ENCODE peak calls at places on chromosome 19, in eight cellular contexts. G, V, T, U, J, I, Y and R are unnamed samples. For H3K4me1, the result is how much of the 10 kb centered on the place peaks cover.

GRCh38 chr19:1237754-1238372 is at the start of gene CBARP:
- DNase-seq in G (no peak), V (no peak), T (no peak), U (no peak), J (peak), I (peak), Y (no peak), R (no peak)

GRCh38 chr19:34228762-34229161 is 25.6 kb upstream of the GARRE1 start:
- DNase-seq in G (no peak), V (no peak), T (no peak), U (no peak), J (no peak), I (no peak), Y (no peak), R (no peak)

GRCh38 chr19:33395561-33396550 is 22.3 kb downstream of the CEBPG start:
- DNase-seq in G (peak), V (no peak), T (peak), U (peak), J (peak), I (no peak), Y (no peak), R (peak)

GRCh38 chr19:40521276-40521675 is 54.5 kb downstream of the SPTBN4 start:
- DNase-seq in G (no peak), V (no peak), T (no peak), U (no peak), J (peak), I (no peak), Y (no peak), R (no peak)

GRCh38 chr19:10290876-10291553 is 1.3 kb downstream of the ICAM5 start:
- DNase-seq in G (no peak), V (no peak), T (no peak), U (peak), J (peak), I (peak), Y (no peak), R (no peak)

GRCh38 chr19:18529782-18530181 is 7.9 kb upstream of the ELL start:
- DNase-seq in G (no peak), V (no peak), T (no peak), U (no peak), J (no peak), I (no peak), Y (no peak), R (no peak)

GRCh38 chr19:46489445-46490272 is 6.0 kb downstream of the PNMA8B start:
- DNase-seq in G (peak), V (no peak), T (peak), U (no peak), J (peak), I (peak), Y (no peak), R (peak)

GRCh38 chr19:13241321-13242104 is 91.3 kb downstream of the IER2 start:
- DNase-seq in G (no peak), V (no peak), T (no peak), U (no peak), J (no peak), I (no peak), Y (no peak), R (no peak)

GRCh38 chr19:32818536-32818935 is 51.0 kb downstream of the SLC7A9 start:
- DNase-seq in G (no peak), V (no peak), T (no peak), U (no peak), J (no peak), I (no peak), Y (no peak), R (no peak)

GRCh38 chr19:58338825-58339558 is 12.2 kb downstream of the ZSCAN22 start:
- DNase-seq in G (peak), V (no peak), T (no peak), U (no peak), J (no peak), I (peak), Y (no peak), R (no peak)

GRCh38 chr19:21022996-21023395 is 2.5 kb downstream of the ZNF430 start:
- DNase-seq in G (peak), V (no peak), T (no peak), U (no peak), J (peak), I (no peak), Y (no peak), R (no peak)

GRCh38 chr19:39951065-39951650 is 16.7 kb upstream of the FCGBP start:
- DNase-seq in G (no peak), V (no peak), T (no peak), U (no peak), J (no peak), I (no peak), Y (no peak), R (no peak)

GRCh38 chr19:4473011-4473410 is 914 bp downstream of the HDGFL2 start:
- DNase-seq in G (no peak), V (no peak), T (no peak), U (no peak), J (no peak), I (peak), Y (no peak), R (no peak)

GRCh38 chr19:43551399-43552197 is 18.6 kb downstream of the ZNF575 start:
- DNase-seq in G (no peak), V (no peak), T (no peak), U (no peak), J (no peak), I (no peak), Y (no peak), R (no peak)

GRCh38 chr19:50515168-50515561 is 1.5 kb upstream of the ASPDH start:
- DNase-seq in G (no peak), V (no peak), T (no peak), U (no peak), J (no peak), I (no peak), Y (no peak), R (peak)

GRCh38 chr19:35404879-35405622 is 34.2 kb downstream of the GPR42 start:
- DNase-seq in G (peak), V (peak), T (no peak), U (no peak), J (peak), I (peak), Y (no peak), R (no peak)

GRCh38 chr19:37403403-37403802 is 32.5 kb downstream of the ZNF527 start:
- DNase-seq in G (no peak), V (no peak), T (no peak), U (no peak), J (no peak), I (no peak), Y (no peak), R (no peak)

GRCh38 chr19:55443045-55443823 is at the start of gene SHISA7:
- DNase-seq in G (no peak), V (no peak), T (no peak), U (no peak), J (no peak), I (peak), Y (no peak), R (no peak)

GRCh38 chr19:8897106-8897505 is 64.9 kb downstream of the MBD3L1 start:
- DNase-seq in G (no peak), V (no peak), T (no peak), U (no peak), J (no peak), I (no peak), Y (no peak), R (no peak)

GRCh38 chr19:10111405-10111811 is at the start of gene P2RY11:
- DNase-seq in G (no peak), V (no peak), T (no peak), U (no peak), J (no peak), I (no peak), Y (no peak), R (peak)

GRCh38 chr19:40445006-40445312 is 824 bp upstream of the SERTAD3 start:
- DNase-seq in G (no peak), V (no peak), T (no peak), U (no peak), J (no peak), I (no peak), Y (no peak), R (no peak)

GRCh38 chr19:43351998-43352746 is 1.3 kb upstream of the CD177 start:
- DNase-seq in G (no peak), V (no peak), T (no peak), U (no peak), J (no peak), I (no peak), Y (no peak), R (no peak)

GRCh38 chr19:49552749-49553148 is 24.9 kb downstream of the RCN3 start:
- DNase-seq in G (no peak), V (no peak), T (no peak), U (no peak), J (no peak), I (no peak), Y (no peak), R (no peak)

GRCh38 chr19:13282486-13283065 is 132.4 kb downstream of the IER2 start:
- DNase-seq in G (no peak), V (no peak), T (no peak), U (no peak), J (no peak), I (no peak), Y (no peak), R (no peak)

DNA sequence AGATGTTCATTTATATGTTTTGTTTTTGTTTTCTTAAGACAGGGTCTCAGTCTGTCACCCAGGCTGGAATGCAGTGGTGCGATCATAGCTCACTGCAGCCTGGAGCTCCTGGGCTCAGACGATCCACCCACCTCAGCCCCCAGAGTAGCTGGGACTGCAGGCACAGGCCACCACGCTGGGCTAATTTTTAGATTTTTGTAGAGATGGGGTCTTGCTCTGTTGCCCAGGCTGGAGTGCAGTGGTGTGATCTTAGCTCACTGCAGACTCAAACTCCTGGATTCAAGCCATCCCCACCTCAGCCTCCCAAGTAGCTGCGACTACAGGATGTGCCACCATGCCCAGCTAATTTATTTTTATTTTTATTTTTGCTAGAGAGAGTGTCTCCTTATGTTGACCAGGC is 45.7 kb downstream of the NFIC start:
- DNase-seq in G (no peak), V (no peak), T (no peak), U (no peak), J (no peak), I (no peak), Y (no peak), R (no peak)
- H3K4me1 ChIP-seq in G (under half), V (under half), T (under half), U (under half), J (under half), I (under half), Y (under half), R (under half)

GRCh38 chr19:5952193-5953033 is 25.5 kb downstream of the RANBP3 start:
- DNase-seq in G (no peak), V (no peak), T (no peak), U (no peak), J (no peak), I (no peak), Y (no peak), R (no peak)
- H3K4me1 ChIP-seq in G (under half), V (under half), T (under half), U (half or more), J (half or more), I (half or more), Y (half or more), R (under half)

DNA sequence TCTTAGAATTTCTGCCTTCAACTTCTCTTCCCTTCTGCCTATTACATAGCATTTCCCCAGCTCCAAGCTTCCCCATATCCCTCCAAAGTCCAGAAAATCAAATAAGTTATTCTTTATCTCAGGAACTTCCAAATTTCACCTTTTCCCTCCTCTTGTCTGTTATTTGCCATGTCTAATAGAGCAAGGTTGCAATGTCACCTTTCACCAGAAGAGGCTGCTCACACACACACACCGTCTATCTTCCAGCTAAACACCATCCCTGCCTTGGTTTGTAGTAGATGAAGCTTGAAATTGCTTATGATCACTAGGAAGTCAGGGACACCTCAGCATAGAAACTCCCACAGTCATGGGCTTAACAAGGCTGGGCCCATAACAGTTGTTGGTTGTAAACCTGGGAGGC is 48.4 kb downstream of the ZNRF4 start:
- DNase-seq in G (no peak), V (no peak), T (no peak), U (no peak), J (no peak), I (no peak), Y (no peak), R (no peak)
- H3K4me1 ChIP-seq in G (under half), V (under half), T (under half), U (under half), J (under half), I (under half), Y (under half), R (under half)

GRCh38 chr19:30378701-30379100 is 6.5 kb downstream of the ZNF536 start:
- DNase-seq in G (no peak), V (no peak), T (no peak), U (no peak), J (no peak), I (no peak), Y (no peak), R (no peak)

GRCh38 chr19:30374791-30375650 is 2.8 kb downstream of the ZNF536 start:
- DNase-seq in G (no peak), V (no peak), T (no peak), U (no peak), J (no peak), I (peak), Y (no peak), R (no peak)

GRCh38 chr19:30375651-30376050 is 3.5 kb downstream of the ZNF536 start:
- DNase-seq in G (no peak), V (no peak), T (no peak), U (no peak), J (no peak), I (no peak), Y (no peak), R (no peak)

GRCh38 chr19:30376272-30376671 is 4.1 kb downstream of the ZNF536 start:
- DNase-seq in G (no peak), V (no peak), T (no peak), U (no peak), J (no peak), I (no peak), Y (no peak), R (no peak)

DNA sequence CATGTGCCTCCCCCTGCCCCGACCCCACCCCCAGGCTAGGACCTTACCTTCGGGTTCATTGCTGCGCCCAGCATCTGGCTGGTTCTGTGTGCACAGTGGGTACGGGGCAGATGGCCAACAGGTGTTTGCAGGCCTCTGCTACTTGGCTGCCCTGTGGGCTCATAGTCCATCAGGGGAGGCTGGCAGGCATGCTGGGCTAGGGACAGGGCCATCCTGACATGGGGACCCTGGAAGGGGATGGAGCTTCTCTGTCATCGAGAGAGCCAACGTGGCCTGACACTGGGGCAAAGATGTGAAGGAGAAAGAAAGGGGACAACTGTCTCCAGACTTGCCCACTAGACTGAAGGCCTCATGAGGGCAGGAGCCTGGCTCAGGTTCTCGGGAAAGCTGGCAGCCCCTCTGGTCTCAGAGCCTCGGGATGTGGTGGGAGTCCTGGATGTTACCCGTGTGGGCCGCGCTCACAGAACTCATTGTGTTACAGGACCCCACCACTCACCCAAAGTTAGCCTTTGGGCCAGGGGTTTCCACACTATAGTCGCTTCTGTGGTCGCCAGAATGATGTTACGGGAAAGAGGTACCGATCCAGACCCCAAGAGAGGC is 4.7 kb downstream of the ZNF536 start:
- DNase-seq in G (no peak), V (no peak), T (no peak), U (no peak), J (no peak), I (no peak), Y (no peak), R (no peak)
- H3K4me1 ChIP-seq in G (under half), V (under half), T (under half), U (under half), J (under half), I (under half), Y (under half), R (under half)

DNA sequence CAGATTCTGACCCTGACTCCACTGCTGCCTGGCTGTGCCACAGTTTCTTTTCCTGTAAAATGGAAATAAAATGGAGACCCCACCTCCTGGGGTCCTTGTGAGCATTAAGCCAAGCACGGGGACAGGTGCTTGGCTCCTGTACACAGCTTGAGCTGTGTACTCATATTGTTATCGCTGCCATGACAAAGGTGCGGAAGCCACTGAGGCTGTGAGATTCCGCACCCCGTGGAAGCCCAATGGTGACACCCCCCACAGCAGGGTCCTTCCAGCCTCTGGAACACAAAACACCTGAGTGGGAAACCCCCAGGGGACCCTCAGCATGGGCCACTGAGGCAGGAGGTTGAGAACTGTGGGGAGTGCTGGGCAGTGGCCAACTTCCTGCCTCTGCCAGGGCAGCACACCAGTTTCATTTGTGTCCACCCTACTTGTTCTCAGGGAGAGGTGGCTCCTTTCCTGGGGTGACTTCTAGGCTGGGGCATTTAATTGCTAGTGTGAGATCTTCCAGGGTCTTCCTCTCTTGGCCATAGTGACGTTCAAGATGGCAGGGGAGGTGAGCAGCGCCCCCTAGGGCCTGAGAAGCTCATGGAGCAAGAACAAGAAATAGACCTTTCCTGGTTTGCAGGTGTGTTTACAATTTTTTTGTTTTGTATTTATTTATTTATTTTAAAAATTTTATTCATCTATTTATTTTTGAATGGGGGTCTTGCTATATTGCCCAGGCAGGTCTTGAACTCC is 5.4 kb upstream of the JSRP1 start:
- DNase-seq in G (no peak), V (no peak), T (no peak), U (no peak), J (peak), I (peak), Y (no peak), R (no peak)
- H3K4me1 ChIP-seq in G (under half), V (under half), T (under half), U (under half), J (under half), I (under half), Y (under half), R (under half)

GRCh38 chr19:54383330-54383729 is 18.6 kb upstream of the LAIR1 start:
- DNase-seq in G (no peak), V (no peak), T (no peak), U (no peak), J (no peak), I (no peak), Y (no peak), R (no peak)
- H3K4me1 ChIP-seq in G (under half), V (under half), T (under half), U (under half), J (under half), I (under half), Y (under half), R (under half)

DNA sequence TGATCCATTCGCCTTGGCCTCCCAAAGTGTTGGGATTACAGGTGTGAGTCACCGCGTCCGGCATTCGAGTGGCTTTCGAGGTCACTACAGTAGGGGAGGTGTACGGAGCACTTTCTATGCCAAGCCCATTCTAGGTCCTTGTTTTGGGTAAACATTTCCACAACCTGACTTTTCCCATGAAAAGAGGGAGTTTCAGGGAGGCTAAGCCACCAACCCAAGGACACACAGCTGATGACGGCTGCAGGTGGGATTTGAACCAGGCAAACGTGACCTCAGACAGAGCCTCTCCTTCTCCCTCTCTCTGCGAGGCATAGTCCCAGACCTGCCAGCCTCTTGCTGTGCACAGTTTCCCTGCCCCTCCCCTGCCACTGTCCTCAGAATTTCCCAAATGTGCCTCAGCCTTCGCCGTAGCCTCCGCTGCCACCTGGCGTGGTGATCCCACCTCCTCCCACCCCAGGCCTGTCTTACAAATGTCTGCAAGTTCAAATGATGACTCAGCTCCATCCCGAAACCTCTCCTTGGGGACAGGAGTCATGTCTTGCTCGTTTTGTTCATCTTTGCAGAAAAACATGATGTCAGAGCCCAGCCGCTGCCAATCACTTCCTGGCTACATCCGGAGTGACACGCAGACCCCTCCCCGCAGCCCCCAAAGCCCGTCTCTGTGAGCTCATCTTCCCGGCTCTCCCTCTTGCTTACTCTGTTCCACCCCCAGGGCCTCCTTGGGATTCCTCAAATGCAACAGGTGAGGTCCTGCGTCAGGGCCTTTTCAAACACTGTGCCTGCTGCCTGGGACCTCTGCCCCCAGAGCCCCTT is 6.6 kb upstream of the GADD45B start:
- DNase-seq in G (peak), V (no peak), T (no peak), U (no peak), J (peak), I (no peak), Y (no peak), R (no peak)
- H3K4me1 ChIP-seq in G (under half), V (under half), T (under half), U (under half), J (under half), I (under half), Y (under half), R (under half)

GRCh38 chr19:6219592-6220290 is 60.0 kb downstream of the MLLT1 start:
- DNase-seq in G (no peak), V (no peak), T (no peak), U (no peak), J (peak), I (no peak), Y (no peak), R (peak)
- H3K4me1 ChIP-seq in G (under half), V (under half), T (under half), U (half or more), J (under half), I (under half), Y (under half), R (under half)

GRCh38 chr19:42279148-42279901 is 10.3 kb downstream of the CIC start:
- DNase-seq in G (no peak), V (no peak), T (no peak), U (no peak), J (no peak), I (no peak), Y (no peak), R (no peak)

GRCh38 chr19:42280761-42281174 is 11.7 kb downstream of the CIC start:
- DNase-seq in G (peak), V (no peak), T (peak), U (no peak), J (no peak), I (peak), Y (no peak), R (peak)

GRCh38 chr19:42277821-42278809 is 9.1 kb downstream of the CIC start:
- DNase-seq in G (peak), V (no peak), T (no peak), U (no peak), J (peak), I (no peak), Y (no peak), R (peak)

GRCh38 chr19:42281175-42282035 is 12.4 kb downstream of the CIC start:
- DNase-seq in G (peak), V (peak), T (peak), U (no peak), J (peak), I (peak), Y (no peak), R (peak)

GRCh38 chr19:42279902-42280760 is 11.1 kb downstream of the CIC start:
- DNase-seq in G (peak), V (peak), T (peak), U (peak), J (peak), I (peak), Y (peak), R (peak)
- H3K4me1 ChIP-seq in G (under half), V (under half), T (under half), U (half or more), J (under half), I (under half), Y (half or more), R (under half)